ENCODE peak calls at places on chromosome 17, in nine cellular contexts. N is effector CD4-positive, alpha-beta T cell; S is A549; A is ascending aorta; J is Right ventricle myocardium superior; G is non-pigmented ciliary epithelial cell; V is HAP-1; Z is T follicular helper cell; W is HS-27A. E is an unnamed sample.

GRCh38 chr17:79156463-79157095 is 82.0 kb downstream of the ENGASE start:
- DNase-seq in N (no peak), S (no peak), A (no peak), J (no peak), G (no peak), V (no peak), Z (no peak), W (no peak), E (no peak)

GRCh38 chr17:28982191-28982793 is 23.5 kb downstream of the SEZ6 start:
- DNase-seq in N (peak), S (no peak), A (no peak), J (no peak), G (no peak), V (no peak), Z (peak), W (no peak), E (no peak)

GRCh38 chr17:45335721-45336120 is 18.9 kb upstream of the MAP3K14 start:
- DNase-seq in N (no peak), S (no peak), A (no peak), J (no peak), G (no peak), V (no peak), Z (no peak), W (no peak), E (no peak)

GRCh38 chr17:2932946-2933345 is 130.5 kb downstream of the OR1D5 start:
- DNase-seq in N (no peak), S (no peak), A (no peak), J (peak), G (no peak), V (no peak), Z (no peak), W (no peak), E (no peak)

GRCh38 chr17:67982034-67982640 is 14.1 kb downstream of the C17orf58 start:
- DNase-seq in N (no peak), S (no peak), A (no peak), J (no peak), G (no peak), V (no peak), Z (no peak), W (no peak), E (no peak)

GRCh38 chr17:77125432-77125901 is 15.3 kb upstream of the SEC14L1 start:
- DNase-seq in N (no peak), S (peak), A (no peak), J (no peak), G (peak), V (no peak), Z (no peak), W (no peak), E (peak)

GRCh38 chr17:7041607-7042506 is 2.0 kb downstream of the SLC16A11 start:
- DNase-seq in N (no peak), S (no peak), A (no peak), J (peak), G (no peak), V (no peak), Z (no peak), W (no peak), E (no peak)

GRCh38 chr17:34589120-34589965 is 10.0 kb downstream of the TMEM132E start:
- DNase-seq in N (no peak), S (no peak), A (no peak), J (no peak), G (no peak), V (no peak), Z (no peak), W (no peak), E (no peak)

GRCh38 chr17:27572665-27573064 is 58.3 kb upstream of the LGALS9 start:
- DNase-seq in N (no peak), S (no peak), A (no peak), J (no peak), G (no peak), V (no peak), Z (no peak), W (no peak), E (no peak)

GRCh38 chr17:67575325-67575724 is 142.4 kb upstream of the NOL11 start:
- DNase-seq in N (no peak), S (no peak), A (no peak), J (no peak), G (no peak), V (no peak), Z (no peak), W (no peak), E (no peak)

GRCh38 chr17:28746611-28747045 is 2.8 kb downstream of the TRAF4 start:
- DNase-seq in N (no peak), S (no peak), A (no peak), J (no peak), G (no peak), V (no peak), Z (no peak), W (no peak), E (no peak)

GRCh38 chr17:46943511-46944393 is 20.8 kb downstream of the GOSR2 start:
- DNase-seq in N (no peak), S (no peak), A (no peak), J (peak), G (no peak), V (no peak), Z (no peak), W (peak), E (no peak)

GRCh38 chr17:55122114-55122513 is 142.6 kb upstream of the HLF start:
- DNase-seq in N (no peak), S (no peak), A (no peak), J (no peak), G (no peak), V (no peak), Z (no peak), W (no peak), E (no peak)

GRCh38 chr17:76370261-76370993 is 14.0 kb upstream of the SPHK1 start:
- DNase-seq in N (no peak), S (peak), A (peak), J (peak), G (peak), V (no peak), Z (no peak), W (peak), E (peak)

GRCh38 chr17:68351395-68351794 is 60.1 kb downstream of the ARSG start:
- DNase-seq in N (no peak), S (no peak), A (no peak), J (peak), G (no peak), V (no peak), Z (no peak), W (no peak), E (no peak)

GRCh38 chr17:13413001-13413400 is 188.7 kb downstream of the HS3ST3A1 start:
- DNase-seq in N (no peak), S (no peak), A (no peak), J (no peak), G (no peak), V (no peak), Z (no peak), W (no peak), E (no peak)

GRCh38 chr17:79955961-79956735 is 79.5 kb downstream of the TBC1D16 start:
- DNase-seq in N (no peak), S (no peak), A (no peak), J (no peak), G (no peak), V (no peak), Z (no peak), W (no peak), E (no peak)

GRCh38 chr17:59558953-59559352 is 6.5 kb upstream of the DHX40 start:
- DNase-seq in N (no peak), S (no peak), A (no peak), J (no peak), G (no peak), V (no peak), Z (no peak), W (no peak), E (no peak)

GRCh38 chr17:36881323-36881722 is 56.0 kb upstream of the LHX1 start:
- DNase-seq in N (no peak), S (no peak), A (no peak), J (no peak), G (no peak), V (no peak), Z (no peak), W (no peak), E (no peak)

GRCh38 chr17:61395409-61395982 is 4.1 kb upstream of the TBX2 start:
- DNase-seq in N (no peak), S (no peak), A (no peak), J (no peak), G (no peak), V (no peak), Z (no peak), W (no peak), E (no peak)

GRCh38 chr17:43917348-43918025 is 10.2 kb upstream of the MPP2 start:
- DNase-seq in N (peak), S (no peak), A (no peak), J (peak), G (no peak), V (peak), Z (no peak), W (no peak), E (no peak)

GRCh38 chr17:74340470-74341023 is 14.5 kb downstream of the KIF19 start:
- DNase-seq in N (no peak), S (no peak), A (no peak), J (no peak), G (no peak), V (no peak), Z (no peak), W (no peak), E (no peak)

GRCh38 chr17:61904094-61904710 is 23.6 kb downstream of the INTS2 start:
- DNase-seq in N (no peak), S (no peak), A (no peak), J (no peak), G (no peak), V (no peak), Z (peak), W (no peak), E (no peak)

GRCh38 chr17:58020401-58020800 is 13.4 kb upstream of the SRSF1 start:
- DNase-seq in N (no peak), S (no peak), A (no peak), J (no peak), G (no peak), V (no peak), Z (no peak), W (no peak), E (no peak)

GRCh38 chr17:28057731-28058246 is 15.3 kb downstream of the NLK start:
- DNase-seq in N (no peak), S (no peak), A (no peak), J (no peak), G (no peak), V (no peak), Z (no peak), W (no peak), E (no peak)

GRCh38 chr17:39167492-39167891 is 1.5 kb upstream of the ARL5C start:
- DNase-seq in N (no peak), S (no peak), A (no peak), J (no peak), G (no peak), V (no peak), Z (no peak), W (no peak), E (no peak)

GRCh38 chr17:39695089-39695474 is 4.8 kb upstream of the ERBB2 start:
- DNase-seq in N (no peak), S (no peak), A (no peak), J (no peak), G (no peak), V (no peak), Z (no peak), W (no peak), E (no peak)

E was measured in HS-5.